ENCODE peak calls at places on chromosome 2, in seven cellular contexts. One of them, this sample, is unnamed.

GRCh38 chr2:109103286-109103685 is 25.7 kb upstream of the SH3RF3 start:
- DNase-seq in dorsolateral prefrontal cortex: no peak
- DNase-seq in neural crest cell: no peak
- DNase-seq in heart right ventricle: no peak
- DNase-seq in foreskin fibroblast: no peak
- DNase-seq in B cell: no peak
- DNase-seq in GM13977: no peak
- DNase-seq in this sample: no peak

GRCh38 chr2:74584088-74584645 is 29.6 kb downstream of the DOK1 start:
- DNase-seq in dorsolateral prefrontal cortex: no peak
- DNase-seq in neural crest cell: no peak
- DNase-seq in heart right ventricle: no peak
- DNase-seq in foreskin fibroblast: peak
- DNase-seq in B cell: no peak
- DNase-seq in GM13977: peak
- DNase-seq in this sample: no peak

GRCh38 chr2:134206573-134206972 is 47.3 kb upstream of the MGAT5 start:
- DNase-seq in dorsolateral prefrontal cortex: no peak
- DNase-seq in neural crest cell: no peak
- DNase-seq in heart right ventricle: peak
- DNase-seq in foreskin fibroblast: peak
- DNase-seq in B cell: no peak
- DNase-seq in GM13977: no peak
- DNase-seq in this sample: no peak

GRCh38 chr2:78754930-78755329 is 270.6 kb upstream of the REG3G start:
- DNase-seq in dorsolateral prefrontal cortex: no peak
- DNase-seq in neural crest cell: no peak
- DNase-seq in heart right ventricle: no peak
- DNase-seq in foreskin fibroblast: no peak
- DNase-seq in B cell: no peak
- DNase-seq in GM13977: no peak
- DNase-seq in this sample: no peak

GRCh38 chr2:45439788-45440773 is 171.0 kb downstream of the SRBD1 start:
- DNase-seq in dorsolateral prefrontal cortex: no peak
- DNase-seq in neural crest cell: no peak
- DNase-seq in heart right ventricle: no peak
- DNase-seq in foreskin fibroblast: peak
- DNase-seq in B cell: no peak
- DNase-seq in GM13977: peak
- DNase-seq in this sample: no peak

GRCh38 chr2:222900354-222900753 is 39.5 kb downstream of the ACSL3 start:
- DNase-seq in dorsolateral prefrontal cortex: no peak
- DNase-seq in neural crest cell: no peak
- DNase-seq in heart right ventricle: no peak
- DNase-seq in foreskin fibroblast: peak
- DNase-seq in B cell: no peak
- DNase-seq in GM13977: no peak
- DNase-seq in this sample: no peak

GRCh38 chr2:65022189-65022588 is 33.0 kb downstream of the SLC1A4 start:
- DNase-seq in dorsolateral prefrontal cortex: no peak
- DNase-seq in neural crest cell: no peak
- DNase-seq in heart right ventricle: no peak
- DNase-seq in foreskin fibroblast: no peak
- DNase-seq in B cell: no peak
- DNase-seq in GM13977: no peak
- DNase-seq in this sample: no peak

GRCh38 chr2:88010136-88010535 is 6.2 kb downstream of the RNU2-63P start:
- DNase-seq in dorsolateral prefrontal cortex: no peak
- DNase-seq in neural crest cell: no peak
- DNase-seq in heart right ventricle: no peak
- DNase-seq in foreskin fibroblast: no peak
- DNase-seq in B cell: no peak
- DNase-seq in GM13977: no peak
- DNase-seq in this sample: no peak

GRCh38 chr2:217903859-217904613 is 98.8 kb downstream of the TNS1 start:
- DNase-seq in dorsolateral prefrontal cortex: peak
- DNase-seq in neural crest cell: no peak
- DNase-seq in heart right ventricle: peak
- DNase-seq in foreskin fibroblast: peak
- DNase-seq in B cell: no peak
- DNase-seq in GM13977: no peak
- DNase-seq in this sample: no peak

GRCh38 chr2:169965495-169965894 is 138.2 kb downstream of the UBR3 start:
- DNase-seq in dorsolateral prefrontal cortex: no peak
- DNase-seq in neural crest cell: no peak
- DNase-seq in heart right ventricle: no peak
- DNase-seq in foreskin fibroblast: peak
- DNase-seq in B cell: no peak
- DNase-seq in GM13977: no peak
- DNase-seq in this sample: no peak

GRCh38 chr2:138187221-138187620 is 222.9 kb downstream of the HNMT start:
- DNase-seq in dorsolateral prefrontal cortex: no peak
- DNase-seq in neural crest cell: no peak
- DNase-seq in heart right ventricle: no peak
- DNase-seq in foreskin fibroblast: no peak
- DNase-seq in B cell: no peak
- DNase-seq in GM13977: no peak
- DNase-seq in this sample: no peak

GRCh38 chr2:220509921-220510320 is 882.5 kb downstream of the SLC4A3 start:
- DNase-seq in dorsolateral prefrontal cortex: no peak
- DNase-seq in neural crest cell: no peak
- DNase-seq in heart right ventricle: no peak
- DNase-seq in foreskin fibroblast: peak
- DNase-seq in B cell: no peak
- DNase-seq in GM13977: no peak
- DNase-seq in this sample: no peak

GRCh38 chr2:56127013-56127772 is 56.6 kb upstream of the CCDC85A start:
- DNase-seq in dorsolateral prefrontal cortex: no peak
- DNase-seq in neural crest cell: no peak
- DNase-seq in heart right ventricle: no peak
- DNase-seq in foreskin fibroblast: no peak
- DNase-seq in B cell: no peak
- DNase-seq in GM13977: no peak
- DNase-seq in this sample: no peak

DNA sequence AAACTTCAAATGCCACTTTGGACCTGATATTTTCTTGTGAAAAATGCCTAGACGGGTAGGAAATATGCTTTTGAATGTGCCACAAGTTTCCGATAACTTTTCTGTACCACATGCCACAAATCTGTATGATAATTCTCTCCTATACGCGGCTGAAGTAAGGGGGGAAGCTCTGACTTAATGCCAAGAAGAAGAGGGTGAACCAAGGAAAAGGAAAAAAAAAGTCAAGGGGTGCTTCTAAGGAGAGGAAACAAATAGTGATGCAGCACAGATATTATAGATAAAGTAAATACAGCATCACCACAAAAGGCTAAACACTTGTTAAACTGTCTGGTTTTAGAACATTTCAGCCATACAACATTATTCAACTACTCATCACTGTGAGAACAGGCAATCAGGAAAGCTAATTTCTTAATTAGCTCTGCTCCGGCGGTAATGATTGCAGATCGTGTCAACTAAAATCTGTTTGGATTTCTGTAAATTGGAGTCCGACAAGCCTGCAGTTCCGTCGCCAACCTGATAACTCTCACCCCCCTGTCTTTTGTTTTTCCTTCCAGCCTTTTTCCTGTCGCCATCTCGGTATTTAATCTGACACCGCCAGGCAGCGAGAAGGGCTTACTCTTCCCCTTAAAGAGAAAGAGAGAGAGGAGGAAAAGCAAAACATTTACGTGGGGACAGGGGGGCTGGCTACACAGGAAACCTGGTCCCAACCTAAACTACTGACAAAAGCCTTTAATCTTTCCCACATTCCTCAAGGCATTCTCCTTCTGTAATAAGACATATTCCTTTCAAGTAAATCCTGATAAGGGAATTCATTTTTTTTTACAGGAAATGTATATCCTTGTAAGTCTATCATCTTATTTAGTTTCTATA is 67.5 kb downstream of the ZEB2 start:
- DNase-seq in dorsolateral prefrontal cortex: no peak
- DNase-seq in neural crest cell: no peak
- DNase-seq in heart right ventricle: no peak
- DNase-seq in foreskin fibroblast: peak
- DNase-seq in B cell: no peak
- DNase-seq in GM13977: no peak
- DNase-seq in this sample: no peak
- TF ChIP-seq CTCF in dorsolateral prefrontal cortex: no peak
- TF ChIP-seq CTCF in neural crest cell: peak
- TF ChIP-seq CTCF in heart right ventricle: peak
- TF ChIP-seq CTCF in foreskin fibroblast: peak
- TF ChIP-seq CTCF in B cell: no peak
- TF ChIP-seq CTCF in GM13977: no peak
- TF ChIP-seq CTCF in this sample: no peak

GRCh38 chr2:50872543-50872942 is 159.4 kb downstream of the NRXN1 start:
- DNase-seq in dorsolateral prefrontal cortex: no peak
- DNase-seq in neural crest cell: no peak
- DNase-seq in heart right ventricle: no peak
- DNase-seq in foreskin fibroblast: no peak
- DNase-seq in B cell: no peak
- DNase-seq in GM13977: no peak
- DNase-seq in this sample: no peak
- TF ChIP-seq CTCF in dorsolateral prefrontal cortex: no peak
- TF ChIP-seq CTCF in neural crest cell: no peak
- TF ChIP-seq CTCF in heart right ventricle: no peak
- TF ChIP-seq CTCF in foreskin fibroblast: no peak
- TF ChIP-seq CTCF in B cell: no peak
- TF ChIP-seq CTCF in GM13977: no peak
- TF ChIP-seq CTCF in this sample: no peak

DNA sequence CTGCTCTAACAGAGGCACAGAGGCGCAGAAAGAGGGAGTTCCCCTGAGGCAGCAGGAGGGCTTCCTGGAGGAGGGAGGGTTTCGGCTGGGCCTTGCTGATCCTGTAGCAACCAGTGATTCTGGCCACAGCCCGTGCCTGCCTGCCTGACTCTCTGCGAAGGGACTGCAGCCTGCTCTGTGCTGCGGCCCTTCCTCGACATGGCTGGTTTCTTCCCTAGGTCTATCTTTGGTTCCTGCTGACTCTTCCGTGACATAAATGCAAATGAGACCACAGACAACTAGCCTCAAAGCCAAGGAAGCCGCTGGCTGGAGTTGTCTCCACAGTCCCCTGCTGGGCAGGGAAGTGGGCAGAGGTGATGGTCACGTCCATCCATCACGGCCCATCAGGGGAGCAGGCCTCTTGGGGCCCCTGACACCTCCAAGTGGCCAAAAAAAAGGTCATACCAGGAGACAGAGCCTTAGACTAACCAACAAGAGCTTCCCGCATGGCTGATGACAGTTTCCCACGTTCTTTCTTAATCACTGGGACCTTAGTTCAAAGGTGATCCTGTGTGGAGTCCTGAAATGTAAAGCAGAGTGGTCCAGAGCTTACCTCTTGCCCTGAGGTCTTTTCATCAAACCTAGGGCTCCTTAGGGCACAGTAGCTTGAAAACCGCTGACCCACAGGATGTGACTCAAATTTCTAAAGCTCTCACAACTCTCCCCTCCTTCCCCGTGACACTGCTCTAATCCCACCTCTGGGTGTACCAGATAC is 55.3 kb downstream of the HS1BP3 start:
- DNase-seq in dorsolateral prefrontal cortex: peak
- DNase-seq in neural crest cell: no peak
- DNase-seq in heart right ventricle: peak
- DNase-seq in foreskin fibroblast: peak
- DNase-seq in B cell: peak
- DNase-seq in GM13977: peak
- DNase-seq in this sample: peak
- TF ChIP-seq CTCF in dorsolateral prefrontal cortex: no peak
- TF ChIP-seq CTCF in neural crest cell: no peak
- TF ChIP-seq CTCF in heart right ventricle: no peak
- TF ChIP-seq CTCF in foreskin fibroblast: no peak
- TF ChIP-seq CTCF in B cell: no peak
- TF ChIP-seq CTCF in GM13977: peak
- TF ChIP-seq CTCF in this sample: no peak

GRCh38 chr2:131062066-131062465 is 31.2 kb downstream of the FAM168B start:
- DNase-seq in dorsolateral prefrontal cortex: no peak
- DNase-seq in neural crest cell: no peak
- DNase-seq in heart right ventricle: no peak
- DNase-seq in foreskin fibroblast: no peak
- DNase-seq in B cell: no peak
- DNase-seq in GM13977: no peak
- DNase-seq in this sample: no peak
- TF ChIP-seq CTCF in dorsolateral prefrontal cortex: no peak
- TF ChIP-seq CTCF in neural crest cell: no peak
- TF ChIP-seq CTCF in heart right ventricle: no peak
- TF ChIP-seq CTCF in foreskin fibroblast: no peak
- TF ChIP-seq CTCF in B cell: no peak
- TF ChIP-seq CTCF in GM13977: no peak
- TF ChIP-seq CTCF in this sample: no peak

GRCh38 chr2:230849633-230850357 is 14.9 kb upstream of the ITM2C start:
- DNase-seq in dorsolateral prefrontal cortex: no peak
- DNase-seq in neural crest cell: peak
- DNase-seq in heart right ventricle: no peak
- DNase-seq in foreskin fibroblast: peak
- DNase-seq in B cell: peak
- DNase-seq in GM13977: peak
- DNase-seq in this sample: peak
- TF ChIP-seq CTCF in dorsolateral prefrontal cortex: peak
- TF ChIP-seq CTCF in neural crest cell: peak
- TF ChIP-seq CTCF in heart right ventricle: peak
- TF ChIP-seq CTCF in foreskin fibroblast: peak
- TF ChIP-seq CTCF in B cell: peak
- TF ChIP-seq CTCF in GM13977: peak
- TF ChIP-seq CTCF in this sample: peak

GRCh38 chr2:19351499-19351898 is 6.9 kb downstream of the OSR1 start:
- DNase-seq in dorsolateral prefrontal cortex: no peak
- DNase-seq in neural crest cell: no peak
- DNase-seq in heart right ventricle: no peak
- DNase-seq in foreskin fibroblast: no peak
- DNase-seq in B cell: no peak
- DNase-seq in GM13977: peak
- DNase-seq in this sample: no peak

GRCh38 chr2:19351914-19352697 is 6.3 kb downstream of the OSR1 start:
- DNase-seq in dorsolateral prefrontal cortex: no peak
- DNase-seq in neural crest cell: no peak
- DNase-seq in heart right ventricle: peak
- DNase-seq in foreskin fibroblast: no peak
- DNase-seq in B cell: no peak
- DNase-seq in GM13977: peak
- DNase-seq in this sample: no peak

GRCh38 chr2:19354417-19355022 is 3.9 kb downstream of the OSR1 start:
- DNase-seq in dorsolateral prefrontal cortex: no peak
- DNase-seq in neural crest cell: no peak
- DNase-seq in heart right ventricle: no peak
- DNase-seq in foreskin fibroblast: peak
- DNase-seq in B cell: no peak
- DNase-seq in GM13977: peak
- DNase-seq in this sample: no peak

GRCh38 chr2:19353721-19354050 is 4.7 kb downstream of the OSR1 start:
- DNase-seq in dorsolateral prefrontal cortex: no peak
- DNase-seq in neural crest cell: no peak
- DNase-seq in heart right ventricle: no peak
- DNase-seq in foreskin fibroblast: no peak
- DNase-seq in B cell: no peak
- DNase-seq in GM13977: peak
- DNase-seq in this sample: no peak

GRCh38 chr2:19352946-19353720 is 5.3 kb downstream of the OSR1 start:
- DNase-seq in dorsolateral prefrontal cortex: no peak
- DNase-seq in neural crest cell: no peak
- DNase-seq in heart right ventricle: no peak
- DNase-seq in foreskin fibroblast: no peak
- DNase-seq in B cell: no peak
- DNase-seq in GM13977: peak
- DNase-seq in this sample: no peak
- TF ChIP-seq CTCF in dorsolateral prefrontal cortex: no peak
- TF ChIP-seq CTCF in neural crest cell: no peak
- TF ChIP-seq CTCF in heart right ventricle: no peak
- TF ChIP-seq CTCF in foreskin fibroblast: no peak
- TF ChIP-seq CTCF in B cell: no peak
- TF ChIP-seq CTCF in GM13977: no peak
- TF ChIP-seq CTCF in this sample: no peak

This sample was measured in natural killer cell.